ENCODE peak calls at places on chromosomes 1 and 21, in seven cellular contexts. One of them, this sample, is unnamed.

GRCh38 chr1:36034692-36035091 is 49.2 kb upstream of the TEKT2 start:
- DNase-seq in K562: no peak
- DNase-seq in lung: no peak
- DNase-seq in cardiac muscle cell: no peak
- DNase-seq in endodermal cell: no peak
- DNase-seq in tibial nerve: no peak
- DNase-seq in body of pancreas: no peak
- DNase-seq in this sample: no peak

GRCh38 chr1:246703581-246703980 is 20.6 kb upstream of the SCCPDH start:
- DNase-seq in K562: no peak
- DNase-seq in lung: no peak
- DNase-seq in cardiac muscle cell: no peak
- DNase-seq in endodermal cell: no peak
- DNase-seq in tibial nerve: no peak
- DNase-seq in body of pancreas: peak
- DNase-seq in this sample: no peak

GRCh38 chr1:186605762-186606350 is 74.4 kb downstream of the PTGS2 start:
- DNase-seq in K562: no peak
- DNase-seq in lung: peak
- DNase-seq in cardiac muscle cell: peak
- DNase-seq in endodermal cell: peak
- DNase-seq in tibial nerve: peak
- DNase-seq in body of pancreas: no peak
- DNase-seq in this sample: no peak

GRCh38 chr1:57133686-57134085 is 167.9 kb upstream of the C8B start:
- DNase-seq in K562: no peak
- DNase-seq in lung: no peak
- DNase-seq in cardiac muscle cell: no peak
- DNase-seq in endodermal cell: no peak
- DNase-seq in tibial nerve: no peak
- DNase-seq in body of pancreas: no peak
- DNase-seq in this sample: no peak

GRCh38 chr1:199083680-199084079 is 444.8 kb downstream of the PTPRC start:
- DNase-seq in K562: no peak
- DNase-seq in lung: no peak
- DNase-seq in cardiac muscle cell: no peak
- DNase-seq in endodermal cell: no peak
- DNase-seq in tibial nerve: no peak
- DNase-seq in body of pancreas: no peak
- DNase-seq in this sample: peak

GRCh38 chr1:3573499-3573898 is 37.8 kb downstream of the MEGF6 start:
- DNase-seq in K562: no peak
- DNase-seq in lung: no peak
- DNase-seq in cardiac muscle cell: no peak
- DNase-seq in endodermal cell: no peak
- DNase-seq in tibial nerve: no peak
- DNase-seq in body of pancreas: no peak
- DNase-seq in this sample: no peak

GRCh38 chr1:232965124-232965911 is 14.9 kb downstream of the NTPCR start:
- DNase-seq in K562: no peak
- DNase-seq in lung: no peak
- DNase-seq in cardiac muscle cell: no peak
- DNase-seq in endodermal cell: no peak
- DNase-seq in tibial nerve: no peak
- DNase-seq in body of pancreas: no peak
- DNase-seq in this sample: no peak

GRCh38 chr1:28437924-28438699 is 67.7 kb upstream of the RCC1 start:
- DNase-seq in K562: no peak
- DNase-seq in lung: peak
- DNase-seq in cardiac muscle cell: peak
- DNase-seq in endodermal cell: peak
- DNase-seq in tibial nerve: peak
- DNase-seq in body of pancreas: peak
- DNase-seq in this sample: peak

GRCh38 chr1:3614755-3615742 is 3.7 kb upstream of the MEGF6 start:
- DNase-seq in K562: peak
- DNase-seq in lung: no peak
- DNase-seq in cardiac muscle cell: peak
- DNase-seq in endodermal cell: peak
- DNase-seq in tibial nerve: no peak
- DNase-seq in body of pancreas: no peak
- DNase-seq in this sample: no peak

GRCh38 chr1:228163004-228163753 is 2.4 kb upstream of the IBA57 start:
- DNase-seq in K562: no peak
- DNase-seq in lung: peak
- DNase-seq in cardiac muscle cell: no peak
- DNase-seq in endodermal cell: no peak
- DNase-seq in tibial nerve: no peak
- DNase-seq in body of pancreas: peak
- DNase-seq in this sample: no peak

GRCh38 chr1:90534669-90535379 is 182.3 kb downstream of the BARHL2 start:
- DNase-seq in K562: no peak
- DNase-seq in lung: no peak
- DNase-seq in cardiac muscle cell: no peak
- DNase-seq in endodermal cell: no peak
- DNase-seq in tibial nerve: no peak
- DNase-seq in body of pancreas: no peak
- DNase-seq in this sample: no peak

GRCh38 chr1:154221815-154222081 is 993 bp downstream of the UBAP2L start:
- DNase-seq in K562: no peak
- DNase-seq in lung: no peak
- DNase-seq in cardiac muscle cell: peak
- DNase-seq in endodermal cell: no peak
- DNase-seq in tibial nerve: peak
- DNase-seq in body of pancreas: no peak
- DNase-seq in this sample: no peak

GRCh38 chr1:228978486-228979324 is 243.4 kb downstream of the RHOU start:
- DNase-seq in K562: no peak
- DNase-seq in lung: no peak
- DNase-seq in cardiac muscle cell: no peak
- DNase-seq in endodermal cell: peak
- DNase-seq in tibial nerve: peak
- DNase-seq in body of pancreas: peak
- DNase-seq in this sample: no peak

GRCh38 chr21:46661211-46661625 is 25.7 kb downstream of the PRMT2 start:
- DNase-seq in K562: no peak
- DNase-seq in lung: peak
- DNase-seq in cardiac muscle cell: peak
- DNase-seq in endodermal cell: peak
- DNase-seq in tibial nerve: peak
- DNase-seq in body of pancreas: peak
- DNase-seq in this sample: peak

GRCh38 chr21:26798856-26799751 is 46.1 kb downstream of the ADAMTS1 start:
- DNase-seq in K562: no peak
- DNase-seq in lung: no peak
- DNase-seq in cardiac muscle cell: no peak
- DNase-seq in endodermal cell: no peak
- DNase-seq in tibial nerve: no peak
- DNase-seq in body of pancreas: no peak
- DNase-seq in this sample: no peak

GRCh38 chr1:84963021-84963420 is 33.9 kb downstream of the MCOLN2 start:
- DNase-seq in K562: no peak
- DNase-seq in lung: no peak
- DNase-seq in cardiac muscle cell: no peak
- DNase-seq in endodermal cell: no peak
- DNase-seq in tibial nerve: no peak
- DNase-seq in body of pancreas: no peak
- DNase-seq in this sample: no peak

GRCh38 chr1:226628624-226629155 is 80.1 kb downstream of the STUM start:
- DNase-seq in K562: no peak
- DNase-seq in lung: no peak
- DNase-seq in cardiac muscle cell: no peak
- DNase-seq in endodermal cell: peak
- DNase-seq in tibial nerve: no peak
- DNase-seq in body of pancreas: no peak
- DNase-seq in this sample: no peak

GRCh38 chr1:29497395-29498125 is 261.2 kb downstream of the PTPRU start:
- DNase-seq in K562: no peak
- DNase-seq in lung: no peak
- DNase-seq in cardiac muscle cell: no peak
- DNase-seq in endodermal cell: no peak
- DNase-seq in tibial nerve: no peak
- DNase-seq in body of pancreas: no peak
- DNase-seq in this sample: no peak

GRCh38 chr1:14653461-14653960 is 55.0 kb downstream of the KAZN start:
- DNase-seq in K562: no peak
- DNase-seq in lung: no peak
- DNase-seq in cardiac muscle cell: no peak
- DNase-seq in endodermal cell: no peak
- DNase-seq in tibial nerve: no peak
- DNase-seq in body of pancreas: no peak
- DNase-seq in this sample: no peak

GRCh38 chr1:3921786-3922185 is 21.7 kb upstream of the C1orf174 start:
- DNase-seq in K562: no peak
- DNase-seq in lung: no peak
- DNase-seq in cardiac muscle cell: no peak
- DNase-seq in endodermal cell: no peak
- DNase-seq in tibial nerve: no peak
- DNase-seq in body of pancreas: no peak
- DNase-seq in this sample: no peak

GRCh38 chr1:152869808-152870419 is 8.2 kb upstream of the SMCP start:
- DNase-seq in K562: peak
- DNase-seq in lung: peak
- DNase-seq in cardiac muscle cell: peak
- DNase-seq in endodermal cell: peak
- DNase-seq in tibial nerve: peak
- DNase-seq in body of pancreas: peak
- DNase-seq in this sample: peak

DNA sequence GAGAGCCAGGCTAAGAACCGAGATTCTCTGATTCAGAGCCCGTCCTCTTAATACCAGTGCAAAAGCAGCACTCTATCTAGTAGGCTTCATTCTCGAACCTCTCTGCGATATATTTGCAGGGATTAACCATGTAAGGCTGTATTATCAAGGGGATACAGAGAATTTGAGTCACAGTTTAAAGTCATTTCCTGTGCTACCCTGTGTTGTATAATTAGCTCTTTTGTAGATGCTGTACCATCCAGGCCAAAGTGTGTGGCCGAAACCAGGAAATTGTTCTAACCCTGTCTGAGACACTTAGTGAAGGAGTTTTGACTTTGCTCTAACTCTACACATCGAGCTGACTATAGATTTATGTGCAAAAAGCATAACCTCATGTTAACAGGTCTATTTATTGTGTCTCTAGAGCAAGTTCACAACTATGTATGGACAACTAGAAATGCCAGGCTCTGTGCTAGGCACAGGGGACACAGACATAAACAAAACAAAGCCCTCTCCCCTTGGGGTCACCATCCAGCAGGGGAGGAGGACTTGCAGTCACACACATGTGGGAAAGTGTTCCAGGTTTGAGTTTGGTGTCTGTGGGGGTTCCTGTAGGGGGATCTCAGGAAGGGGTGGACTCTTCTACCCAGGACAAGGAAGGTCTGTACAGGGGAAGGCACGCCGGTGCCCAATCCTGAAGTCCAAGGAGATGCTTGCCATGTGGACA is 182.2 kb downstream of the DHRS3 start:
- DNase-seq in K562: no peak
- DNase-seq in lung: no peak
- DNase-seq in cardiac muscle cell: no peak
- DNase-seq in endodermal cell: no peak
- DNase-seq in tibial nerve: no peak
- DNase-seq in body of pancreas: no peak
- DNase-seq in this sample: no peak
- H3K27ac ChIP-seq in K562: peak
- H3K27ac ChIP-seq in lung: peak
- H3K27ac ChIP-seq in cardiac muscle cell: no peak
- H3K27ac ChIP-seq in endodermal cell: no peak
- H3K27ac ChIP-seq in tibial nerve: peak
- H3K27ac ChIP-seq in body of pancreas: peak
- H3K27ac ChIP-seq in this sample: peak

GRCh38 chr1:211326140-211326527 is 499 bp upstream of the TRAF5 start:
- DNase-seq in K562: no peak
- DNase-seq in lung: no peak
- DNase-seq in cardiac muscle cell: no peak
- DNase-seq in endodermal cell: no peak
- DNase-seq in tibial nerve: no peak
- DNase-seq in body of pancreas: no peak
- DNase-seq in this sample: no peak
- H3K27ac ChIP-seq in K562: peak
- H3K27ac ChIP-seq in lung: peak
- H3K27ac ChIP-seq in cardiac muscle cell: no peak
- H3K27ac ChIP-seq in endodermal cell: no peak
- H3K27ac ChIP-seq in tibial nerve: peak
- H3K27ac ChIP-seq in body of pancreas: peak
- H3K27ac ChIP-seq in this sample: peak

DNA sequence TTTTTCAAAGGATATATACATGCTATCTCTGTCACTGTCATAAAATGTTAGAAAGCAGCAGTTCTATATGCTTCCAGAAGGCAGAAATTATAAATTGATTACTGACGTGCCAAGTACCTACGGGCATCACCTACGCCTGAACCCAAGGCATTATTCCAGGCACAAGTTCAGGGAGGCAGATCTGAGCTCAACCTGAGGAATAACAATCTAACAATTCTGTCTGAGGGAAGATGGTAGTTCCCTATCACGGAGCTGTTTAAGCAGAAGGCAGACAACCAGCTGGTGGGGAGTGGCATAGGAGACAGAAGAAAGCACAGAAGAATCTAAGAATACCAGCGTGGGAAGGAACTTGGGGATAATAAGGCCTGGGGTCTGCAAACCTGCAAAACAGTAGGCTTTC is 40.4 kb downstream of the SLC9A1 start:
- DNase-seq in K562: no peak
- DNase-seq in lung: no peak
- DNase-seq in cardiac muscle cell: no peak
- DNase-seq in endodermal cell: no peak
- DNase-seq in tibial nerve: no peak
- DNase-seq in body of pancreas: no peak
- DNase-seq in this sample: no peak
- H3K27ac ChIP-seq in K562: no peak
- H3K27ac ChIP-seq in lung: peak
- H3K27ac ChIP-seq in cardiac muscle cell: no peak
- H3K27ac ChIP-seq in endodermal cell: no peak
- H3K27ac ChIP-seq in tibial nerve: no peak
- H3K27ac ChIP-seq in body of pancreas: no peak
- H3K27ac ChIP-seq in this sample: peak

GRCh38 chr1:53112271-53112774 is 30.1 kb downstream of the SLC1A7 start:
- DNase-seq in K562: no peak
- DNase-seq in lung: no peak
- DNase-seq in cardiac muscle cell: no peak
- DNase-seq in endodermal cell: no peak
- DNase-seq in tibial nerve: no peak
- DNase-seq in body of pancreas: no peak
- DNase-seq in this sample: no peak

GRCh38 chr1:53110370-53111072 is 31.9 kb downstream of the SLC1A7 start:
- DNase-seq in K562: no peak
- DNase-seq in lung: peak
- DNase-seq in cardiac muscle cell: no peak
- DNase-seq in endodermal cell: no peak
- DNase-seq in tibial nerve: peak
- DNase-seq in body of pancreas: no peak
- DNase-seq in this sample: no peak

GRCh38 chr1:53112861-53113260 is 29.6 kb downstream of the SLC1A7 start:
- DNase-seq in K562: no peak
- DNase-seq in lung: no peak
- DNase-seq in cardiac muscle cell: no peak
- DNase-seq in endodermal cell: no peak
- DNase-seq in tibial nerve: no peak
- DNase-seq in body of pancreas: no peak
- DNase-seq in this sample: no peak

GRCh38 chr1:53111693-53112092 is 30.7 kb downstream of the SLC1A7 start:
- DNase-seq in K562: no peak
- DNase-seq in lung: no peak
- DNase-seq in cardiac muscle cell: no peak
- DNase-seq in endodermal cell: no peak
- DNase-seq in tibial nerve: no peak
- DNase-seq in body of pancreas: no peak
- DNase-seq in this sample: no peak

GRCh38 chr1:53111073-53111556 is 31.3 kb downstream of the SLC1A7 start:
- DNase-seq in K562: no peak
- DNase-seq in lung: peak
- DNase-seq in cardiac muscle cell: no peak
- DNase-seq in endodermal cell: no peak
- DNase-seq in tibial nerve: no peak
- DNase-seq in body of pancreas: no peak
- DNase-seq in this sample: no peak
- H3K27ac ChIP-seq in K562: no peak
- H3K27ac ChIP-seq in lung: no peak
- H3K27ac ChIP-seq in cardiac muscle cell: no peak
- H3K27ac ChIP-seq in endodermal cell: no peak
- H3K27ac ChIP-seq in tibial nerve: peak
- H3K27ac ChIP-seq in body of pancreas: no peak
- H3K27ac ChIP-seq in this sample: no peak